ENCODE peak calls at places on chromosomes 3 and 15, in four cellular contexts. A is A549, D is K562, N is GM12878. R is an unnamed sample.

GRCh38 chr3:65268411-65268810 is 580.6 kb upstream of the ADAMTS9 start:
- DNase-seq in D (no peak), N (no peak), A (no peak), R (no peak)

GRCh38 chr3:123157209-123157597 is 44.5 kb upstream of the SEC22A start:
- DNase-seq in A (no peak), D (no peak), N (no peak), R (peak; percentile 22)

GRCh38 chr3:12194209-12194608 is 35.5 kb upstream of the TIMP4 start:
- DNase-seq in N (peak; percentile 81), D (no peak), A (peak; percentile 75), R (no peak)

GRCh38 chr3:150469031-150469930 is 61.2 kb downstream of the TSC22D2 start:
- DNase-seq in N (no peak), A (peak; percentile 88), D (peak; percentile 76), R (peak; percentile 9)

GRCh38 chr3:149610351-149611105 is 47.3 kb downstream of the WWTR1 start:
- DNase-seq in A (no peak), D (no peak), N (no peak), R (no peak)

GRCh38 chr15:52527898-52528464 is 699 bp downstream of the MYO5A start:
- DNase-seq in D (no peak), A (peak; percentile 34), N (no peak), R (peak; percentile 51)

GRCh38 chr3:128804017-128804816 is 75.2 kb upstream of the ACAD9 start:
- DNase-seq in D (peak; percentile 59), N (peak; percentile 83), A (no peak), R (no peak)

GRCh38 chr3:117756580-117756979 is 1047.0 kb downstream of the TUSC7 start:
- DNase-seq in N (no peak), A (no peak), D (no peak), R (no peak)

GRCh38 chr15:52331490-52332240 is 36.1 kb upstream of the MYO5C start:
- DNase-seq in N (peak; percentile 87), A (peak; percentile 75), D (peak; percentile 14), R (no peak)

GRCh38 chr3:28109829-28110228 is 131.6 kb upstream of the CMC1 start:
- DNase-seq in N (no peak), A (peak; percentile 47), D (no peak), R (no peak)

GRCh38 chr15:58179741-58180381 is 41.7 kb downstream of the AQP9 start:
- DNase-seq in A (no peak), D (peak; percentile 82), N (no peak), R (no peak)

GRCh38 chr3:115590873-115591272 is 32.4 kb upstream of the GAP43 start:
- DNase-seq in N (no peak), D (no peak), A (no peak), R (no peak)

GRCh38 chr15:67833504-67834248 is 6.2 kb downstream of the RNU6-1 start:
- DNase-seq in N (no peak), D (peak; percentile 84), A (peak; percentile 48), R (peak; percentile 80)
- TF ChIP-seq KDM1A in N (no peak), D (no peak), A (no peak), R (no peak)

DNA sequence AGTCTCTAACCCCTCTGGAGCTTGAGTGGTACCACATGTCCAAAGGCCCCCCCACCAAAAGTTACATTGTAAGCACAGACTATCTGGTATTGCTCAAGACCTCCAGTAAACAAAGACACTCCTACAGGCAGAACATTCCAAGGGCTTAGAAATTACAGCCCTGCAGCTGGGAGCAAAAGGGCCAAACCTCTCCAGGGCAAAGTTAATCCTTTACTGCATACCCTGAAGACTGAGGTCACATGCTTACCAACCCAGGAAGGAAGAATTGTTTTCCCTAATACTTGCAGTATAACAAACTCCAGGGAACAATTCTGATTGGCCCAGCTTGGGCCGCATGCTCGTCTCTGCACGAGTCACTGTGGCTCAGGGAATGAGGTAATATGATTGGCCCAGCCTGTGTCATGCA is 266.1 kb upstream of the NR2F2 start:
- DNase-seq in N (no peak), D (no peak), A (peak; percentile 43), R (no peak)
- TF ChIP-seq KDM1A in N (no peak), D (no peak), A (no peak), R (no peak)

DNA sequence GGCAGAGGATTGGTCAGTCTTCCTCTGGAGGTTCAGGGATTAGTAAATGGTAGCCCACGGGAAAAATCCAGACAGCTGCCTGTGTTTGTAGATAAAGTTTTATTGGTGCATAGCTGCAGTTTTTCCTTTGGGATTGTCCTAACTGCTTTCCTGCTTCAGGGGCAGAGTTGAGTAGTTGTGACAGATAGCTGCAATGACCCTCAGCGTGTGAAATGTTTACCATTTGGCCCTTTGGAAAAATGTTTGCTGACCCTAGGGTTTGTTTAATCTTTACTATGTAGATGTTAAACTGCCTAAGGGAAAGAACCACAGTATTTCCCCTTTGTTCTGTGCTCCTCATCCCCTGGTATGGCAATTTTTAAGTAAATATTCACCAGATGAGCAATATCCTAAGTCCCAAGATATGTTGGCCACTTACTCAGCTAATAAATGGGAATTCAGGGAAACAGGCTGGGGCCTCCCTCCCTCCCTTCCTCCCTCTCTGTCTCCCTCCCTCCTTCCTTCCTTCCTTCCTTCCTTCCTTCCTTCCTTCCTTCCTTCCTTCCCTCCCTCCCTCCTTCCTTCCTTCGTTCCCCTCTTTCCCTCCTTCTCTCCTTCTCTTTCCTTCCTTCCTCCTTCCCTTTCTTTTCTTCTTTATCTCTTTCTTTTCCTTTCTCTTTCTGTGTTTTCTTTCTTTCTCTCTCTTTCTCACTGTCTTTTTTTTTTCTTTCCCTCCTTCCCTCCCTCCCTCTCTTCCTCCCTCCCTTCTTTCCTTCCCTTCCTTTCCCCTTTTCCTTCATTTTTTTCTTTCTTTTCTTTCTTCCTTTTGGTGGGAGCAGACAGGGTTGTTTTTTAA is 234.6 kb upstream of the BHLHE40 start:
- DNase-seq in D (no peak), N (no peak), A (peak; percentile 97), R (no peak)
- TF ChIP-seq KDM1A in D (no peak), N (no peak), A (no peak), R (no peak)

GRCh38 chr15:77808077-77808476 is 175.4 kb upstream of the LINGO1 start:
- DNase-seq in D (no peak), A (no peak), N (no peak), R (no peak)

GRCh38 chr15:77803487-77803886 is 170.8 kb upstream of the LINGO1 start:
- DNase-seq in A (no peak), N (no peak), D (no peak), R (no peak)

GRCh38 chr15:77807115-77807514 is 174.4 kb upstream of the LINGO1 start:
- DNase-seq in N (no peak), D (no peak), A (no peak), R (no peak)

GRCh38 chr15:77808581-77809198 is 176.0 kb upstream of the LINGO1 start:
- DNase-seq in A (no peak), D (no peak), N (no peak), R (no peak)

GRCh38 chr15:77804210-77804609 is 171.5 kb upstream of the LINGO1 start:
- DNase-seq in A (no peak), D (no peak), N (no peak), R (no peak)
- TF ChIP-seq KDM1A in A (no peak), D (no peak), N (no peak), R (no peak)

GRCh38 chr3:45319231-45320085 is 68.9 kb upstream of the LARS2 start:
- DNase-seq in N (no peak), D (no peak), A (no peak), R (no peak)
- TF ChIP-seq KDM1A in N (no peak), D (no peak), A (no peak), R (no peak)

DNA sequence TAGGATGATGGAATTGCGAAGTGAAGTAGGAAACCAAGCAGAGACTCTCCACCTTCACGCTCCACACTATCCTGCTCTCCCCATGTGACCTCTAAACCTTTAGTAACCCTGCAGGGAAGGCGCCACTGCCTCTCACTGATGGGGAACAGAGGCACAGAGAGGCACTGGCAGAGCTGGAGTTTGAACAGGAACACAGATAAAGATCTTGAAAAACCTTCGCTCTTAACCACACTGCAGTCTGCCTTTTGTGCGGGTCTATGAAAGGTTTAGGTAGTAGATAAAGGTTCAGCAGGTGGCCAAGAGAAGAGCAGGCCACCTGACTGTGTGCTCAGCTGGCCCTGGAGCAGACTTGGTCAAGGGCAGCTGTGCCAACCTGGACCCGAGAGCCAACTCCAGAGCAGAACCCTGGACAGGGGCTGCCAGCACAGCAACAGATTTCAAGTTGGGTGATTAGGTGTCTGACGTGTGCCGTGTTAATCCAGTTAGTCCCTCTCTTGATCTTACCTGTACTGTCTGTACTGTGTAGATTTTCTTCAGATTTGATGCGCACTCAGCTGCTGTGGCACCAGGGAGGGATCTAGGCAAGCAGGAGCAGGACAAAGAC is 15.2 kb downstream of the EIF4E3 start:
- DNase-seq in D (no peak), N (no peak), A (no peak), R (no peak)
- TF ChIP-seq KDM1A in D (no peak), N (no peak), A (no peak), R (no peak)

DNA sequence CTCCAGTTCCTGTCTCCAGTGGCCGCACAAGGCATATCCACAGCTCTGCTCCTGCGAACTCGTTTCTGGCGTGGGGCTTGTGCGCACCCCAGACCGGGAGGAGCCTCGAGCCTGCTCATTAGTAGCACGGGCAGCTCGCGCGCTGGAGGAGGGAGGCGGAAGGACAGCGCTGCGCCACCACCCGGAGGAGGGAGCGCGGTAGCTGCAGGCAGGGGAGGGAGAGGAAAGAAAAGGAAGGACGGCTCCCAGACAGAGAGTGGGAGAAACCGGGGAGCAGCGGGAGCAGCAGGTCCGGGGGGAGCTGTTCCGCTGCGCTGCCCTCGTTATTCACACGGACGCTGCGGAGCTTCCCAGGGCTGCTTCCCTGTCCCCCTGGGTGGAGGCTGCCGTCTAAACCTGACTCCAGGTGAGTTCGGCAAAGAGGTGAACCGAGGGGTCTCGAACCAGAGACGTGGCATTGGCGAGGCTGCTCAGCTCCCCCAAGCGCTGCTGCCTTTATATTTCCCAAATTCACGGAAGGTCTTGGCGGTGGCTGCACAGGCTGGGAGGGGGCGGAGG is 121.3 kb upstream of the ZNF717 start:
- DNase-seq in N (no peak), D (no peak), A (no peak), R (peak; percentile 46)
- TF ChIP-seq KDM1A in N (no peak), D (no peak), A (no peak), R (peak; percentile 51)